ENCODE peak calls at places on chromosomes 11 and 22, in four cellular contexts. One of them, this sample, is unnamed.

GRCh38 chr11:85685131-85685819 is 720 bp downstream of the CCDC89 start:
- DNase-seq in lower lobe of right lung: peak
- DNase-seq in brain microvascular endothelial cell: no peak
- DNase-seq in epithelial cell of proximal tubule: no peak
- DNase-seq in this sample: peak

GRCh38 chr11:66883021-66883968 is 26.4 kb downstream of the LRFN4 start:
- DNase-seq in epithelial cell of proximal tubule: no peak
- DNase-seq in lower lobe of right lung: peak
- DNase-seq in brain microvascular endothelial cell: peak
- DNase-seq in this sample: peak

GRCh38 chr11:5293028-5293427 is 8.7 kb downstream of the OR51B4 start:
- DNase-seq in brain microvascular endothelial cell: no peak
- DNase-seq in epithelial cell of proximal tubule: no peak
- DNase-seq in lower lobe of right lung: no peak
- DNase-seq in this sample: no peak

GRCh38 chr11:131217313-131218297 is 152.8 kb upstream of the NTM start:
- DNase-seq in lower lobe of right lung: no peak
- DNase-seq in brain microvascular endothelial cell: no peak
- DNase-seq in epithelial cell of proximal tubule: no peak
- DNase-seq in this sample: peak

GRCh38 chr22:32574957-32575893 is 100.6 kb downstream of the FBXO7 start:
- DNase-seq in lower lobe of right lung: no peak
- DNase-seq in brain microvascular endothelial cell: no peak
- DNase-seq in epithelial cell of proximal tubule: no peak
- DNase-seq in this sample: no peak

GRCh38 chr11:69276165-69276564 is 17.8 kb upstream of the MYEOV start:
- DNase-seq in epithelial cell of proximal tubule: no peak
- DNase-seq in lower lobe of right lung: no peak
- DNase-seq in brain microvascular endothelial cell: no peak
- DNase-seq in this sample: no peak

GRCh38 chr22:21446128-21446826 is 20.9 kb upstream of the TMEM191C start:
- DNase-seq in lower lobe of right lung: peak
- DNase-seq in epithelial cell of proximal tubule: no peak
- DNase-seq in brain microvascular endothelial cell: no peak
- DNase-seq in this sample: no peak

GRCh38 chr11:134289167-134289566 is 13.0 kb downstream of the GLB1L3 start:
- DNase-seq in lower lobe of right lung: no peak
- DNase-seq in epithelial cell of proximal tubule: no peak
- DNase-seq in brain microvascular endothelial cell: no peak
- DNase-seq in this sample: no peak

GRCh38 chr22:46013460-46014416 is 36.8 kb upstream of the WNT7B start:
- DNase-seq in epithelial cell of proximal tubule: peak
- DNase-seq in brain microvascular endothelial cell: peak
- DNase-seq in lower lobe of right lung: peak
- DNase-seq in this sample: peak

GRCh38 chr11:43944761-43945311 is 2.4 kb downstream of the C11orf96 start:
- DNase-seq in brain microvascular endothelial cell: peak
- DNase-seq in epithelial cell of proximal tubule: no peak
- DNase-seq in lower lobe of right lung: peak
- DNase-seq in this sample: peak

GRCh38 chr22:46139895-46140350 is 10.4 kb upstream of the PPARA start:
- DNase-seq in lower lobe of right lung: no peak
- DNase-seq in epithelial cell of proximal tubule: no peak
- DNase-seq in brain microvascular endothelial cell: no peak
- DNase-seq in this sample: no peak

GRCh38 chr22:21766933-21767462 is 31.4 kb upstream of the YPEL1 start:
- DNase-seq in brain microvascular endothelial cell: no peak
- DNase-seq in lower lobe of right lung: no peak
- DNase-seq in epithelial cell of proximal tubule: no peak
- DNase-seq in this sample: no peak

GRCh38 chr11:120746395-120746794 is 234.8 kb downstream of the GRIK4 start:
- DNase-seq in brain microvascular endothelial cell: no peak
- DNase-seq in epithelial cell of proximal tubule: no peak
- DNase-seq in lower lobe of right lung: no peak
- DNase-seq in this sample: no peak

GRCh38 chr11:14546672-14547071 is 26.5 kb upstream of the PSMA1 start:
- DNase-seq in brain microvascular endothelial cell: no peak
- DNase-seq in lower lobe of right lung: no peak
- DNase-seq in epithelial cell of proximal tubule: no peak
- DNase-seq in this sample: no peak

GRCh38 chr22:49827307-49827852 is 293 bp downstream of the BRD1 start:
- DNase-seq in brain microvascular endothelial cell: no peak
- DNase-seq in lower lobe of right lung: no peak
- DNase-seq in epithelial cell of proximal tubule: no peak
- DNase-seq in this sample: no peak

GRCh38 chr11:30919389-30920172 is 333.4 kb upstream of the MPPED2 start:
- DNase-seq in brain microvascular endothelial cell: no peak
- DNase-seq in lower lobe of right lung: no peak
- DNase-seq in epithelial cell of proximal tubule: peak
- DNase-seq in this sample: peak

GRCh38 chr11:12901272-12901671 is 107.8 kb upstream of the RASSF10 start:
- DNase-seq in epithelial cell of proximal tubule: no peak
- DNase-seq in lower lobe of right lung: no peak
- DNase-seq in brain microvascular endothelial cell: peak
- DNase-seq in this sample: peak

GRCh38 chr11:12900496-12900895 is 108.6 kb upstream of the RASSF10 start:
- DNase-seq in brain microvascular endothelial cell: peak
- DNase-seq in lower lobe of right lung: no peak
- DNase-seq in epithelial cell of proximal tubule: peak
- DNase-seq in this sample: peak

GRCh38 chr11:12897867-12898266 is 111.2 kb upstream of the RASSF10 start:
- DNase-seq in lower lobe of right lung: no peak
- DNase-seq in epithelial cell of proximal tubule: no peak
- DNase-seq in brain microvascular endothelial cell: no peak
- DNase-seq in this sample: no peak

GRCh38 chr11:12893787-12894672 is 115.1 kb upstream of the RASSF10 start:
- DNase-seq in lower lobe of right lung: peak
- DNase-seq in epithelial cell of proximal tubule: no peak
- DNase-seq in brain microvascular endothelial cell: peak
- DNase-seq in this sample: peak

DNA sequence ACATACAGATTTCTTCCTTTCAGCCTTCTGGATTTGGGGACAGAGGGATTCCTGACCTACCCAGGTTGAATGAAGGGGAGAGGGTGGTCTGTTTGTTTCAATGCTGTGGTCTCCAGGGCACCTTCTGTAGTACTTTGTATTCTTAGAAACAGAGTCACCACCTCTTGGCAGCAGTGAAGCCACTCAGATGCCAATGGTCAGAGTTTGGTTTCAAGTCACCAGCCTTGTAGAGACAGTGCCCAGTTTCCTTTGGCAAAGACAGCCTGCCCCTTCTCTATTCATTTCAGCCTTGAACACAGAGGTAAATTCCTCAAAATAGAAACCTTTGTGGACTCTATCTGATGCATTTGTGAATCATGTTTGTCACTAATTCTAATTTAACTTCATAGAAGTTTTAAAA is 111.7 kb upstream of the RASSF10 start:
- DNase-seq in epithelial cell of proximal tubule: no peak
- DNase-seq in brain microvascular endothelial cell: no peak
- DNase-seq in lower lobe of right lung: no peak
- DNase-seq in this sample: no peak
- H3K4me3 ChIP-seq in epithelial cell of proximal tubule: no peak
- H3K4me3 ChIP-seq in brain microvascular endothelial cell: no peak
- H3K4me3 ChIP-seq in lower lobe of right lung: no peak
- H3K4me3 ChIP-seq in this sample: no peak

GRCh38 chr11:8545698-8546366 is 48.2 kb downstream of the STK33 start:
- DNase-seq in brain microvascular endothelial cell: no peak
- DNase-seq in lower lobe of right lung: no peak
- DNase-seq in epithelial cell of proximal tubule: no peak
- DNase-seq in this sample: no peak
- TF ChIP-seq CTCF in brain microvascular endothelial cell: no peak
- TF ChIP-seq CTCF in lower lobe of right lung: no peak
- TF ChIP-seq CTCF in epithelial cell of proximal tubule: no peak
- TF ChIP-seq CTCF in this sample: no peak

GRCh38 chr11:62857541-62857982 is 18.2 kb upstream of the WDR74 start:
- DNase-seq in lower lobe of right lung: no peak
- DNase-seq in epithelial cell of proximal tubule: no peak
- DNase-seq in brain microvascular endothelial cell: no peak
- DNase-seq in this sample: no peak
- H3K4me3 ChIP-seq in lower lobe of right lung: no peak
- H3K4me3 ChIP-seq in epithelial cell of proximal tubule: no peak
- H3K4me3 ChIP-seq in brain microvascular endothelial cell: no peak
- H3K4me3 ChIP-seq in this sample: no peak

GRCh38 chr11:62071408-62071807 is 52.4 kb upstream of the INCENP start:
- DNase-seq in epithelial cell of proximal tubule: no peak
- DNase-seq in lower lobe of right lung: no peak
- DNase-seq in brain microvascular endothelial cell: no peak
- DNase-seq in this sample: peak
- TF ChIP-seq CTCF in epithelial cell of proximal tubule: no peak
- TF ChIP-seq CTCF in lower lobe of right lung: no peak
- TF ChIP-seq CTCF in brain microvascular endothelial cell: no peak
- TF ChIP-seq CTCF in this sample: no peak

GRCh38 chr11:118705796-118706545 is 26.5 kb upstream of the TREH start:
- DNase-seq in lower lobe of right lung: no peak
- DNase-seq in epithelial cell of proximal tubule: no peak
- DNase-seq in brain microvascular endothelial cell: no peak
- DNase-seq in this sample: peak
- H3K4me3 ChIP-seq in lower lobe of right lung: no peak
- H3K4me3 ChIP-seq in epithelial cell of proximal tubule: no peak
- H3K4me3 ChIP-seq in brain microvascular endothelial cell: no peak
- H3K4me3 ChIP-seq in this sample: no peak

DNA sequence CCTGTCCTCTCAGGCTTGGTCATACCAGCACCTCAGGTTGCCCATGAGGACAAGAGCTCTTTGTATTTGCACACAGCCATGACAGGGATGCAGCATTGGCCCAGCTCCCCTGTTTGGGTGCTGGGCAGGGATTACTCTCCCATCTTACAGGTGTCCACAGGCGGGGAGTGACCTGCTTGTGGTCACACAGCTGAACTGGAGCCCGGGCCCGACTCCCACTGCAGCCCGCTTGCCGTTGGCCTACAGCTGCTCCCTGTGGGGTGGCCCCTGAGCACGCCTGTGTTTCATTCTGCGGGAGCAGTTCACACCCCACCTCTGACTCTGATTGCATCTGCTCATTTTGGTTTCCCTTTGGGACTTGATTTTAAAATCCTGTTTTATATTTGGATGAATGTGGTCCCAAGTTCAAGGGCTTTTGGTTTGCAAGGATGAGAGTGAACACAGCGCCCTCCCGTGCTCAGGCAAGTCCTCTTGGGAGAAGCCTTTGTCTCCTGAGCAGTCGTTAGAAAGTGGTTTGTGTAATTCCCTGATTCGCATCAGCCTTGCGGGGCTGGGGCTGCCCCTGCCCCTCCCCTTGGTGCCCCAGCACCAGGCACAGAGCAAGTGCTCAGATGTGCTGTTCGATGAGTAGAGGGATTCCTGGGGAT is 9.3 kb downstream of the PICK1 start:
- DNase-seq in epithelial cell of proximal tubule: no peak
- DNase-seq in brain microvascular endothelial cell: no peak
- DNase-seq in lower lobe of right lung: no peak
- DNase-seq in this sample: no peak
- TF ChIP-seq CTCF in epithelial cell of proximal tubule: no peak
- TF ChIP-seq CTCF in brain microvascular endothelial cell: peak
- TF ChIP-seq CTCF in lower lobe of right lung: no peak
- TF ChIP-seq CTCF in this sample: no peak

DNA sequence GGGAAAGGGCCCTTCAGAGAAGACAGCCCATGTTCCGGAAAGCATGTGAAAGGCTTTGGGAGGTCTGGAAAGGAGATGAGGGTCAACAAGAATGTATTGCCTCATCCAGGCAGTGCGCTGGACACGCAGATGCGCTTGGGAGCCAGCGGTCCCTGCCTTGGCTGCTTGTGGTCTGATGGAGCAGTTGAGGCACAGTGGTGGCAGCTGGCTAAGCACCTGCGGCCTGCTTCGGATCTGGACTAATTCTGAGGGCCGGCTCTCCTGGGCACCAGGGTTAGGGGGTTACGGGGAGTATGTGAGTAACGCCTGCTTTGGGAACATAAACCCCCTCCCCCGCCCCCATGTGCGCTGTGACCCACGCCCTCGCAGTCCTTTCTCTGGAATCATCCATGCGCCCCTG is 4.6 kb upstream of the TM7SF2 start:
- DNase-seq in epithelial cell of proximal tubule: no peak
- DNase-seq in brain microvascular endothelial cell: no peak
- DNase-seq in lower lobe of right lung: no peak
- DNase-seq in this sample: no peak
- H3K4me3 ChIP-seq in epithelial cell of proximal tubule: no peak
- H3K4me3 ChIP-seq in brain microvascular endothelial cell: no peak
- H3K4me3 ChIP-seq in lower lobe of right lung: no peak
- H3K4me3 ChIP-seq in this sample: no peak

DNA sequence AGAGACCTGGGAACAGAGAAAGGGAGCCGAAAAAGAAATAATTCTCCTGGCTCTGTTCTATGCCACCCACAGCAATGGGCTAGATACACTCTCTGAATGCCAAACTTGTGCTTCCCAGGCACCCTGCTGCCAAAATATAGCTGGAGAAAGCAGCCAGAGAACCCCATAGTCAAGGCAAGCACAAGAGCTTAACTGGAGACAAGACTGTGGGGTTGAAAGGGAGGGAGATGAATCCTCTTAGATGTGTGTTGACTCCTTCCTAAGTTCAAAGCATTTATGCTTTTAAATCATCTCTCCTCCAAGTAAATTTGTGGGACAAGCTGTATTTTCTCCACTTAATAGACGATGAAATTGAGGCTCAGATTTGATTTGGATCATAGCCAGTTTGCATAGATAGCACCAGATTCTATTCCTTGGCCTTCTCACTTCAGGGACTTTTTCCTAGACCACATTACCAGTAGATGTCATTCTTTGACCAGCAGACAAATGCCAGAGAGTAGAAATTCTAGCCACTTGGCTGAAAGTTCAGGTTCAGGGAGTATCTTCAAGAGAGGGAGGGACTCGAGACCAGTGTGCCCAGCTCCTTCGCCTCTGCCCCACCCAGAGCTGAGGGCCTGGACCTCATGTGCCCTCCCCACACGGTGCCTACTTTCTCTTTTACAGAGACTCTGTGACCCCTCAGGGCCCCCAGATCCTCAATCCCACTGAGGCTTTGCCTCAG is 16.6 kb upstream of the ETS1 start:
- DNase-seq in epithelial cell of proximal tubule: no peak
- DNase-seq in lower lobe of right lung: no peak
- DNase-seq in brain microvascular endothelial cell: no peak
- DNase-seq in this sample: no peak
- TF ChIP-seq CTCF in epithelial cell of proximal tubule: no peak
- TF ChIP-seq CTCF in lower lobe of right lung: no peak
- TF ChIP-seq CTCF in brain microvascular endothelial cell: no peak
- TF ChIP-seq CTCF in this sample: no peak

DNA sequence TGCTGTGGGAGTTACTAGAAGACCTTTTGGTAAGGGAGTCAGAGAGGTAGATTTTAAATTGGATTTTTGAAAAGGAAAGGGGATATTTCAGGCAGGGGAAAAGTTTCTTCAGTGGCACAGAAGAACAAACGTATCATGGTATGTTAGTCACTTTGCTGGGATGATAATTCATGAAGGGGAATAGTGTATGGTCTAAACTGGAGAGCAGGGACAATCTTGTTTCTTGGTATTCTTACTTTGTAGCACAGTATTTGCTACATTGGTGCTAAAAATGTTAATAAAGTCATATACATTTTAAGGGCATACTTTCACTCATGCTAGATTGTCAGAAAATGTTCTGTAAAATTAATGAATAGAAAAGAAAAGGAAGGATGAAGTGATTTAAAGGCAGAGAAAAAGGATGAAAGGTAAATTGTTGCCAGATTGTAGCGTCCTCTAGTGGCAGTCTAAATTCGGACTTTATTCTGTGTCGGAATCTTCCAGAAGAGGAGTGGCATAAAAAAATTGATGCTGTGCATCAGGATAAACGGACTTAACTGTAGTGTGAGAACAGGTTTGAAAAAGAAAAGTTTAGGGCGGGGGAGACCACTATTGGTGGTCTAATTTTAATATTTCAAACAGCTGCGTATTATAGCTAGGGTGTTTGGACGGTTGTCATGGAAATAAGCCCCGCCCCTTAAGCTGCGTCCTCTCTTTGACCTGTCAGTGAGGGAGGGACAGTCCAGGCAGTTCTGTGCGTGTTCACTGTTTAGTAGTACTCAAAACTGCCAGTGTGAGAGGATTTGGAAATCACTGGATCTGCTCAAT is at the start of gene BCO2:
- DNase-seq in brain microvascular endothelial cell: peak
- DNase-seq in lower lobe of right lung: peak
- DNase-seq in epithelial cell of proximal tubule: no peak
- DNase-seq in this sample: peak
- H3K4me3 ChIP-seq in brain microvascular endothelial cell: peak
- H3K4me3 ChIP-seq in lower lobe of right lung: peak
- H3K4me3 ChIP-seq in epithelial cell of proximal tubule: peak
- H3K4me3 ChIP-seq in this sample: peak